ENCODE peak calls at places on chromosomes 11 and 22, in nine cellular contexts. X is spleen; P is pancreas; D is CD8-positive, alpha-beta T cell; H is left ventricle myocardium inferior; Y is fibroblast of mammary gland; I is endothelial cell of umbilical vein; L is sigmoid colon; N is AG04449. C is an unnamed sample.

GRCh38 chr11:119472186-119472855 is 49.3 kb upstream of the THY1 start:
- DNase-seq in P (no peak), L (no peak), N (no peak), Y (peak), H (no peak), X (no peak), D (no peak), I (no peak), C (no peak)

GRCh38 chr22:27919943-27920755 is 1.1 kb upstream of the PITPNB start:
- DNase-seq in H (no peak), X (no peak), P (no peak), Y (peak), I (peak), N (peak), L (peak), D (no peak), C (peak)

GRCh38 chr11:95145430-95146063 is 55.9 kb downstream of the ENDOD1 start:
- DNase-seq in L (no peak), N (no peak), H (no peak), P (no peak), D (no peak), Y (no peak), X (no peak), I (no peak), C (no peak)

GRCh38 chr22:36863281-36863680 is 2.5 kb downstream of the NCF4 start:
- DNase-seq in I (no peak), Y (no peak), H (no peak), N (no peak), P (no peak), L (peak), D (no peak), X (peak), C (no peak)

GRCh38 chr11:19433367-19433766 is 192.6 kb upstream of the E2F8 start:
- DNase-seq in I (no peak), D (no peak), H (no peak), N (no peak), X (no peak), P (no peak), L (no peak), Y (no peak), C (no peak)

GRCh38 chr22:42437488-42438292 is 5.5 kb upstream of the NFAM1 start:
- DNase-seq in P (peak), Y (peak), H (peak), N (no peak), L (peak), D (peak), I (peak), X (peak), C (no peak)

GRCh38 chr11:41456288-41456687 is 3.2 kb downstream of the LRRC4C start:
- DNase-seq in X (no peak), I (no peak), L (no peak), P (no peak), N (no peak), H (no peak), D (no peak), Y (no peak), C (no peak)

GRCh38 chr22:19641254-19641982 is 72.9 kb upstream of the SEPTIN5 start:
- DNase-seq in P (peak), X (no peak), I (peak), Y (no peak), N (no peak), D (no peak), H (no peak), L (no peak), C (peak)

GRCh38 chr22:41286639-41287091 is 678 bp upstream of the RANGAP1 start:
- DNase-seq in L (no peak), P (no peak), X (peak), Y (peak), H (no peak), N (no peak), D (peak), I (no peak), C (no peak)

GRCh38 chr11:100776212-100776896 is 89.3 kb downstream of the ARHGAP42 start:
- DNase-seq in I (peak), N (no peak), P (no peak), Y (peak), L (no peak), X (no peak), H (no peak), D (no peak), C (peak)

GRCh38 chr22:33386270-33386669 is 328.1 kb upstream of the SYN3 start:
- DNase-seq in Y (no peak), L (no peak), P (no peak), N (no peak), X (no peak), I (no peak), H (no peak), D (no peak), C (no peak)
- TF ChIP-seq CTCF in Y (no peak), L (no peak), P (no peak), N (no peak), X (no peak), I (no peak), H (no peak), D (no peak), C (no peak)

DNA sequence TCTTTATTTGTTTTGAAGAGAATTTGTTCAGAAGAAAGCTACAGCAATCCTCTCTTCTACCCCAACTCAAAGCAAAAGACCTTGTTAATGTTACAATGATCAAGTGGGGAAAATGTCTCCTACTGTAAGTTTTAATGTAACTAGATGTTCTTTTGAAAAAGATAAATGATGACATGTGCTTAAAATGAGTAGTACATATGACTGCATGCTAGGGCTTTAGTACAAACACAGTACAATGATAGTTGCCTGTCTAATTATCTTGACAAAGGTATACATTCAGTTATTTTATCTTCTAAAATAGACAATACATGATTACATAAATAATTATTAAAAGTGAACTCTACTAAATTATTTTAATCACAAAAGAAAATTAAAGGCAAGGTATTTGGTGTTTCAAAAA is 67.4 kb downstream of the GAS2 start:
- DNase-seq in N (no peak), D (no peak), P (no peak), Y (no peak), X (no peak), H (no peak), L (no peak), I (no peak), C (no peak)
- H3K4me3 ChIP-seq in N (no peak), D (no peak), P (no peak), Y (no peak), X (no peak), H (no peak), L (no peak), I (no peak), C (no peak)

DNA sequence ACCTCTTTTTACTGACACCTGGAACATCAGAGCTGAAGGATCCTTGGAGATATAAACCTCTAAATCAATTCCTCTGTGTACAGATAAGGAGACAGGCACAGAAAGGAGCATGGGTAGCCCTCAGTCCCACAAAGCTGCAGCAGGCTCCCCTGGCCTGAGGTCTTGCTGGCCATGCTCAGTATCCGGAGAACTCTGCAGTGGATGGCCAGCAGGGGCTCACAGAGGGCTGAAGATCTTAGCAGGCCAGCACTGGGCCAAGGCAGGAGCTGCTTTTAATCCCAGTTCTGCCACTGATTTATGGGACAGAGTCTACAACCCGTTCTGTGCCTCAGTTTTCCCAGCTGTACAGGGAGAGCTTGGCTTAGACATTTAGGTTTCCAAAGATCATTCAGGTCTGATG is 52.6 kb upstream of the LRRC32 start:
- DNase-seq in P (no peak), D (no peak), N (no peak), H (no peak), Y (no peak), L (peak), X (no peak), I (no peak), C (no peak)
- TF ChIP-seq CTCF in P (no peak), D (no peak), N (no peak), H (no peak), Y (no peak), L (no peak), X (no peak), I (no peak), C (no peak)

GRCh38 chr11:122163420-122163819 is 47.4 kb upstream of the BLID start:
- DNase-seq in L (no peak), X (no peak), D (no peak), I (no peak), H (no peak), P (no peak), N (peak), Y (no peak), C (no peak)
- H3K4me3 ChIP-seq in L (no peak), X (no peak), D (no peak), I (no peak), H (no peak), P (no peak), N (no peak), Y (no peak), C (no peak)

GRCh38 chr11:68106165-68106940 is 14.8 kb downstream of the CHKA start:
- DNase-seq in L (peak), D (no peak), P (no peak), X (no peak), H (no peak), I (peak), Y (no peak), N (no peak), C (no peak)
- TF ChIP-seq CTCF in L (no peak), D (no peak), P (no peak), X (no peak), H (no peak), I (no peak), Y (no peak), N (no peak), C (no peak)

C was measured in bronchial epithelial cell.